ENCODE peak calls at places on chromosomes 13 and 19, in nine cellular contexts. X is neural progenitor cell, G is psoas muscle, E is tibial artery, B is AG04450, U is thoracic aorta, T is mucosa of descending colon, R is osteoblast, F is heart right ventricle. S is an unnamed sample. For H3K9me3, the result is how much of the 10 kb centered on the place peaks cover.

GRCh38 chr13:114140131-114140908 is 7.9 kb upstream of the RASA3 start:
- DNase-seq in G (no peak), B (no peak), F (no peak), E (peak), R (no peak), X (no peak), U (no peak), T (peak), S (no peak)

GRCh38 chr19:40693896-40694295 is 3.4 kb upstream of the NUMBL start:
- DNase-seq in E (no peak), B (no peak), F (no peak), G (no peak), U (no peak), X (no peak), R (no peak), T (no peak), S (no peak)

GRCh38 chr13:28531195-28531955 is 36.4 kb upstream of the FLT1 start:
- DNase-seq in E (no peak), T (peak), U (no peak), F (peak), G (peak), B (no peak), X (peak), R (peak), S (no peak)

GRCh38 chr19:55210120-55210493 is 806 bp upstream of the PTPRH start:
- DNase-seq in R (peak), B (peak), E (no peak), X (no peak), F (no peak), G (no peak), U (no peak), T (no peak), S (no peak)

GRCh38 chr19:41774515-41774980 is 19.2 kb downstream of the CEACAM6 start:
- DNase-seq in U (no peak), F (no peak), E (no peak), T (peak), R (no peak), B (no peak), X (no peak), G (no peak), S (no peak)

GRCh38 chr19:8209111-8209964 is at the start of gene CERS4:
- DNase-seq in F (peak), G (peak), T (peak), B (no peak), X (peak), E (peak), U (no peak), R (peak), S (no peak)

GRCh38 chr19:40443930-40444180 is 280 bp downstream of the SERTAD3 start:
- DNase-seq in R (peak), U (no peak), G (no peak), E (no peak), X (no peak), B (no peak), F (no peak), T (no peak), S (peak)

GRCh38 chr13:63497601-63498000 is 2082.0 kb upstream of the PCDH20 start:
- DNase-seq in R (no peak), X (no peak), E (no peak), U (no peak), F (no peak), G (no peak), B (no peak), T (no peak), S (no peak)

GRCh38 chr19:17762505-17763229 is 11.4 kb downstream of the FCHO1 start:
- DNase-seq in U (no peak), G (no peak), X (peak), E (no peak), R (peak), T (no peak), B (no peak), F (no peak), S (no peak)
- TF ChIP-seq CTCF in U (no peak), G (no peak), X (no peak), E (no peak), R (no peak), T (no peak), B (no peak), F (no peak), S (no peak)

GRCh38 chr19:27775395-27775794 is 1437.6 kb downstream of the UQCRFS1 start:
- DNase-seq in B (no peak), X (no peak), T (no peak), E (no peak), G (no peak), U (no peak), F (no peak), R (no peak), S (no peak)

GRCh38 chr19:27774337-27774736 is 1438.6 kb downstream of the UQCRFS1 start:
- DNase-seq in F (no peak), X (no peak), R (no peak), U (no peak), B (no peak), E (no peak), T (no peak), G (no peak), S (no peak)

GRCh38 chr19:27773318-27774094 is 1439.4 kb downstream of the UQCRFS1 start:
- DNase-seq in R (no peak), F (no peak), X (no peak), G (no peak), U (no peak), T (no peak), E (no peak), B (no peak), S (peak)

GRCh38 chr19:27776020-27776419 is 1436.9 kb downstream of the UQCRFS1 start:
- DNase-seq in E (no peak), U (no peak), R (no peak), T (no peak), B (no peak), X (no peak), F (no peak), G (no peak), S (no peak)

DNA sequence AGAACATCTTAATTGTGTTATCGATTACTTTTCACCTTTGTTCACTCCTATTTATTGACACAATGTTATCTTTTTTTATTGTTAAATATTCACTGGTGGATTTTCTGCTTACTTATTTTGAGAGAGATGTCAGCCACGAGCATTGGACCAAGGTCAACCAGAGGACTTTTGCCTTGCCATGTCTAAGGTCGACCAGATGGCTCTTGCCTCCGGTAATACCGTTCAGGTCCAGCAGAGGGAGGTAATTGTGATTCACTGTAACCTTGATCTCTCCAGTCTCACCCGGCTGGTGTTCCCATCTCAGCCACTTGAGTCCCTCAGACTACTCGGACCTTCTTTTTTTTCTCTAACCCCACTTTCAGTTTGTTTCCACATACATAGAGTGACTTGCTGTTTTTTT is 1438.1 kb downstream of the UQCRFS1 start:
- DNase-seq in F (no peak), X (no peak), T (no peak), B (no peak), E (no peak), G (no peak), R (no peak), U (no peak), S (no peak)
- H3K9me3 ChIP-seq in F (under half), X (under half), T (half or more), B (under half), E (under half), G (under half), R (under half), U (half or more), S (under half)

GRCh38 chr13:83532809-83533208 is 349.5 kb downstream of the SLITRK1 start:
- DNase-seq in B (no peak), T (no peak), U (no peak), R (no peak), X (no peak), F (no peak), G (no peak), E (no peak), S (no peak)
- TF ChIP-seq CTCF in B (no peak), T (no peak), U (no peak), R (no peak), X (no peak), F (no peak), G (no peak), E (no peak), S (no peak)

GRCh38 chr19:23015660-23016059 is 12.7 kb upstream of the ZNF728 start:
- DNase-seq in R (no peak), F (no peak), B (no peak), T (no peak), X (no peak), U (no peak), G (no peak), E (no peak), S (no peak)
- H3K9me3 ChIP-seq in R (under half), F (under half), B (under half), T (half or more), X (under half), U (under half), G (under half), E (under half), S (under half)

GRCh38 chr19:46863818-46864629 is 3.2 kb downstream of the ARHGAP35 start:
- DNase-seq in R (peak), X (peak), G (no peak), B (no peak), U (no peak), F (no peak), E (no peak), T (peak), S (no peak)
- TF ChIP-seq CTCF in R (no peak), X (no peak), G (no peak), B (no peak), U (no peak), F (no peak), E (no peak), T (no peak), S (no peak)

GRCh38 chr13:19159761-19160420 is 21.7 kb downstream of the TUBA3C start:
- DNase-seq in X (no peak), U (no peak), G (no peak), E (no peak), F (no peak), R (no peak), T (no peak), B (no peak), S (no peak)

GRCh38 chr13:19158006-19158405 is 23.6 kb downstream of the TUBA3C start:
- DNase-seq in T (no peak), G (no peak), R (no peak), B (no peak), X (no peak), F (no peak), U (no peak), E (no peak), S (no peak)

GRCh38 chr13:19157461-19157860 is 24.2 kb downstream of the TUBA3C start:
- DNase-seq in X (no peak), U (no peak), B (no peak), E (no peak), T (no peak), F (no peak), R (no peak), G (no peak), S (no peak)

GRCh38 chr13:19159181-19159580 is 22.4 kb downstream of the TUBA3C start:
- DNase-seq in R (no peak), E (no peak), T (no peak), G (no peak), F (no peak), B (no peak), U (no peak), X (no peak), S (no peak)

GRCh38 chr13:19158526-19158925 is 23.1 kb downstream of the TUBA3C start:
- DNase-seq in F (no peak), E (no peak), U (no peak), T (no peak), R (no peak), B (no peak), X (no peak), G (no peak), S (no peak)
- H3K9me3 ChIP-seq in F (under half), E (under half), U (under half), T (half or more), R (under half), B (half or more), X (under half), G (under half), S (under half)

DNA sequence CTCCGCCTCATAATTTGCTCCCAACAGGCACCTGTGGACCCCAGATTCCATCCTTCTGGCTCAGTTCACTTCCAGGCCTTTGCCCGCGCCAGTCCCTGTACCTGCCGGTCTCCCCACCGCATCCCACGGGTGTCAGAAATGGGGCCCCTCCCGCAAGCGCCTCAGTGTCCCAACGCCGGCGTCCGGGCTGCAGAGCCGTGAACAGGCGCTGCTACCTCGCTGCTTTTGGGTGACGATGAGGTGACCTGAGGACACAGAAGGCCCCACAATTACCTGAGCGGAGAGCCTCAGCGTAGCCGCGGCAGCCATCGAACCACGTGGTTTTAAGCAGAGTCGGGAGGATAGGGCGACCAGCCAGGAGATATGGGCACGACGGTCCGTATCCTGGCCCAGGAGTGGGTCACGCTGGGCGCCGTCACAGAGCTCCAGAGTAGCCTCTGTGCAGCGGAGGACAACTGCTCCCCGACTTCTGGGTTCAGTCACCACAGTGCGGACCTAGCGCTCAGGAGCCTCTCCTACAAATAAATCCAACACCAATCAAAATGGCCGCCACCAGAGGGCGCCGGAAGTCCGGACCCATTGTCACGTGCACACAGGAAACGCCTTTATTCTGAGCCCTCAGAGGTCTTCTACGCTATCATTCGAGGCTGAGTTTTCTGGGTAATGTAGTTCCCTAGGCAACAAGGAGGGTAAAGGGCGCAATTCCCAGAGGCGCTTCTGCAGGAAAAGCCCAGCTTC is at the start of gene ZNF814:
- DNase-seq in B (peak), T (peak), E (peak), G (peak), U (peak), F (peak), R (peak), X (peak), S (no peak)
- TF ChIP-seq CTCF in B (peak), T (no peak), E (no peak), G (peak), U (peak), F (peak), R (peak), X (peak), S (no peak)

DNA sequence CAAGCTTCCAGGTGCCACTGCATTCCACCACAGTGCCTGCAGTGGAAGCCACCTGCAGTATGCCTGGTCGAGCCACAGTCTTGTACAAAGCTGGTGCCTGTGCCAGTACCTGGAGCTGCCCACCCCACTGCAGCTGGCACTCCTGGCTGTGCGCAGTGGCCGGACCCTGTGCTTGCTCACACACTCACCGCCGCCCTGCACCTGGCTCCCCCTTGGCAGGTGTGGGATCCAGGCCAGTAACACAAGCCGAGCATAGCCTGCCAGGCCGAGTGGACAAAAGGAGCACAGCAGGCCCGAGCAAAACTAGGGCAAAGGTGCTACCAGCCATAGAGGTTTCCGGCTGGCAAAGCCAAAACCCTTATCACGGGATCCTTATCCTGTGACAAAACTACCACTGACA is 18.5 kb downstream of the UGGT2 start:
- DNase-seq in B (no peak), E (no peak), T (no peak), U (no peak), G (no peak), R (no peak), X (no peak), F (no peak), S (no peak)
- H3K9me3 ChIP-seq in B (under half), E (under half), T (under half), U (under half), G (under half), R (under half), X (under half), F (under half), S (under half)

GRCh38 chr19:13152854-13153626 is 2.8 kb downstream of the IER2 start:
- DNase-seq in R (peak), F (peak), U (peak), G (peak), B (peak), E (peak), X (peak), T (peak), S (peak)
- TF ChIP-seq CTCF in R (peak), F (peak), U (no peak), G (no peak), B (peak), E (no peak), X (no peak), T (no peak), S (peak)

DNA sequence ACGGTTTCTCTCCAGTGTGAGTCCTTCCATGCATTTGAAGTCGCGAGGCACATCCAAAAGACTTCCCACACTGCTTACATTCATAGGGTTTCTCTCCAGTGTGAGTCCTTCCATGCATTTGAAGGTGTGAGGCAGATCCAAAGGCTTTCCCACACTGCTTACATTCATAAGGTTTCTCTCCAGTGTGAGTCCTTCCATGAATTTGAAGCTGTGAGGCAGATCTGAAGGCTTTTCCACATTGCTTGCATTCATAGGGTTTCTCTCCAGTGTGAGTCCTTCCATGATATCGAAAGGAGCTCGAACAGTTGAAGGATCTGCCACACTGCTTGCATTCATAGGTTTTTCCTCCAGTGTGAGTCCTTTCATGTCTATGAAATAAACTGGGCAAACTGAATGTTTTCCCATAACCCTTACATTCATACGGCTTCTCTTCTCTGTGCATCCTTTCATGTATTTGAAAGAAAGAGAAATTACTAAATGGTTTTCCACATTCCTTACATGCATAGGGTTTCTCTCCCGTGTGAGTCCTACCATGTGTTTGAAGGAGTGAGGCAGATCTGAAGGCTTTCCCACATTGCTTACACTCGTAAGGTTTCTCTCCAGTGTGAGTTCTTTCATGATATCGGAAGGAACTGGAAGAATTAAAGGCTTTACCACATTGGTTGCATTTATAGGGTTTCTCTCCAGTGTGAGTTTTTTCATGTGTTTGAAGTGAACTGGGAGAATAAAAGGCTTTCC is 20.3 kb downstream of the ZNF433 start:
- DNase-seq in R (no peak), U (no peak), B (no peak), F (no peak), G (no peak), E (no peak), T (no peak), X (no peak), S (no peak)
- H3K9me3 ChIP-seq in R (under half), U (half or more), B (half or more), F (half or more), G (half or more), E (under half), T (half or more), X (under half), S (half or more)